ENCODE peak calls at places on chromosomes 16 and 17, in six cellular contexts. P is mammary epithelial cell, I is astrocyte of the spinal cord, E is IMR-90, M is prostate gland, W is upper lobe of right lung. Y is an unnamed sample.

GRCh38 chr17:11608396-11608795 is 10.1 kb downstream of the DNAH9 start:
- DNase-seq in I (no peak), M (peak; percentile 79), W (no peak), P (no peak), E (no peak), Y (peak; percentile 92)

GRCh38 chr17:64491034-64491860 is 5.6 kb downstream of the POLG2 start:
- DNase-seq in P (no peak), I (peak; percentile 38), M (no peak), W (no peak), E (peak; percentile 42), Y (no peak)

GRCh38 chr16:83954577-83955016 is 1.6 kb downstream of the OSGIN1 start:
- DNase-seq in W (no peak), I (peak; percentile 18), M (no peak), E (peak; percentile 38), P (peak; percentile 28), Y (no peak)

GRCh38 chr16:11072420-11073153 is 128.2 kb downstream of the CLEC16A start:
- DNase-seq in M (no peak), I (no peak), P (no peak), W (no peak), E (no peak), Y (no peak)

GRCh38 chr17:44518032-44518431 is 14.8 kb upstream of the GPATCH8 start:
- DNase-seq in E (peak; percentile 51), M (no peak), I (no peak), W (no peak), P (no peak), Y (no peak)

GRCh38 chr17:37322826-37323561 is 52.8 kb upstream of the C17orf78 start:
- DNase-seq in M (no peak), W (no peak), E (no peak), I (no peak), P (no peak), Y (no peak)

GRCh38 chr17:66373944-66374817 is 71.8 kb downstream of the PRKCA start:
- DNase-seq in P (no peak), E (no peak), M (no peak), W (no peak), I (no peak), Y (no peak)

GRCh38 chr16:57984443-57985203 is 13.7 kb upstream of the CNGB1 start:
- DNase-seq in E (peak; percentile 62), W (peak; percentile 95), M (peak; percentile 85), I (peak; percentile 75), P (peak; percentile 61), Y (no peak)

GRCh38 chr17:56594528-56595418 is 1.3 kb downstream of the NOG start:
- DNase-seq in M (no peak), E (peak; percentile 10), I (peak; percentile 5), W (peak; percentile 65), P (peak; percentile 58), Y (no peak)

GRCh38 chr16:87877942-87878507 is 8.7 kb upstream of the SLC7A5 start:
- DNase-seq in W (no peak), I (no peak), P (no peak), M (no peak), E (no peak), Y (no peak)

GRCh38 chr17:42571435-42572225 is 4.7 kb downstream of the MLX start:
- DNase-seq in E (no peak), W (peak; percentile 68), M (peak; percentile 42), P (no peak), I (no peak), Y (peak; percentile 89)

GRCh38 chr17:73650147-73650546 is 5.9 kb upstream of the SDK2 start:
- DNase-seq in M (no peak), P (peak; percentile 11), W (no peak), I (no peak), E (no peak), Y (no peak)

GRCh38 chr16:74623214-74623842 is 16.4 kb upstream of the GLG1 start:
- DNase-seq in M (no peak), E (peak; percentile 68), I (peak; percentile 67), W (no peak), P (peak; percentile 27), Y (no peak)

GRCh38 chr17:52410781-52411180 is 252.3 kb upstream of the CA10 start:
- DNase-seq in M (no peak), E (no peak), W (no peak), P (no peak), I (no peak), Y (no peak)

GRCh38 chr17:17877548-17878358 is 41.0 kb upstream of the SREBF1 start:
- DNase-seq in W (peak; percentile 83), P (no peak), I (peak; percentile 97), E (peak; percentile 90), M (peak; percentile 87), Y (peak; percentile 96)

DNA sequence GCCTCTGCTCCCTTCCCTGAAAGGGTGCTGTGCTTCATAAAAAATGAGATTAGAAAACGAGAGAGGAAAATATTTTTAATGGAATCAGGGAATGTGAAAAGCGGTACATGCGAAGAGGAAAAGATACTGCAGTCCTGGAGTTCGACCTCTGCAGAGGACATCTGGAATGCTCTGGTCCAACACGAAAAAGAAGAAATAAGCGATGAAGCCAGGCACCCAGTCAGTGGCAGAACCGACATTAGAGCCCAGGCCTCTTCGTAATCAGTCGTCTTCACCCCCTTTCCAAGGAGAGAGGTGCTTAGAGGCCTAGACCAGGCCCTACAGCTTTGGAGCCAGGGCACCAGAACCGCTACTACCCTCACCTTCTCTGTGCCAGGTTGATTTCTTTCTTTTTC is 459 bp upstream of the MARCHF10 start:
- DNase-seq in I (no peak), E (no peak), M (no peak), P (no peak), W (no peak), Y (no peak)
- H3K4me3 ChIP-seq in I (no peak overlapping the region), E (no peak overlapping the region), M (no peak overlapping the region), P (no peak overlapping the region), W (peak overlapping the region; percentile 28), Y (no peak overlapping the region)

DNA sequence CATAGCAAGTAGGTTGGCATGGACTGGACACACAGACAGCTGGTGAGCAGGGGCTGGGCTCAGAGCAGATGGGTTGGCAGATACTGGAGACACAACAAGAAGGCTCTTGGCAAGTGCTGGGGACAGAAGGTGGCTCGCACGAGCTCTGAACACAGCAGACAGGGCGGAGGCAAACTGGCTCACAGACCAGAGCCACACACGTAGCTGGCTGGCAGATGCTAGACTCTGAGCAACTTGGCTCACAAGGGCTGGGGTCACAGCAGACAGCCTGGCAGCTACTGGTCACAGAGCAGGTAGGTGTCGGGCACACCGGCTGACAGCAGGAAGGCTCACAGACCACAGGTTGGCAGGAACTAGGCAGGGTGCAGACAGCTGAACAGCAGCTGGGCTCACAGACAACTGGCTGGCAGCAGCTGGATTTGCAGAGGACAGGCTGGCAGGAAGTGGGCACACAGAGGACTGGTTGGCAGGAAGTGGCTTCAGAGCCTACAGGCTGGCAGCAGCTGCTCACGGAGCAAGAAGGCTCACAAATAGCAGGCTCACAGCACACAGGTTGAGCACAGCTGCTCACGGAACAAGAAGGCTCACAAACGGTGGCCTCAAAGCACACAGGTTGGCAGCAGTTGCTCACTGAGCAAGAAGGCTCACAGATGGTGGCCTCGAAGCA is 725 bp downstream of the KRTAP16-1 start:
- DNase-seq in E (no peak), I (no peak), M (peak; percentile 44), P (peak; percentile 34), W (peak; percentile 65), Y (no peak)
- H3K4me3 ChIP-seq in E (no peak overlapping the region), I (no peak overlapping the region), M (no peak overlapping the region), P (no peak overlapping the region), W (no peak overlapping the region), Y (no peak overlapping the region)

GRCh38 chr16:20868890-20869289 is 31.3 kb downstream of the DCUN1D3 start:
- DNase-seq in E (peak; percentile 57), P (peak; percentile 51), I (peak; percentile 64), M (peak; percentile 16), W (peak; percentile 88), Y (no peak)
- H3K4me3 ChIP-seq in E (no peak overlapping the region), P (no peak overlapping the region), I (no peak overlapping the region), M (no peak overlapping the region), W (no peak overlapping the region), Y (no peak overlapping the region)

DNA sequence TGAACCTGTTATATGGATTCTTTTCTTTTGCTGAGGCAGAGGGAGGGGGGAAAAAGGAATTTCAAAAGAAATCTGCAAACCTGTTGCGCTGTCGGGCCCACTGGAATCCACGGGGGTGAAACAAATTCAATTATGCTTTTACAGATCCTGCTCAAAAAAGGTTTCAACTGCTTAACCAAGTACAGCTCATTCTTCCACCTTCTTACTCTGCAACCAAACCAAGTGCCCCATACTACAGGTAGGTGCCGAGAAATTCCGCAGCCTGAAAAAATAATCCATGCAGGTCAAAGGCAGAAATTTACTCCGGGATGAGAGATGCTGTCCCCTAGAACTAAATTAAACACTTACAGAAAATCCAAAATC is 416 bp downstream of the RNF43 start:
- DNase-seq in I (no peak), M (no peak), P (no peak), E (no peak), W (no peak), Y (no peak)
- H3K4me3 ChIP-seq in I (no peak overlapping the region), M (peak overlapping the region; percentile 37), P (peak overlapping the region; percentile 86), E (no peak overlapping the region), W (peak overlapping the region; percentile 41), Y (peak overlapping the region; percentile 64)